ENCODE peak calls at places on chromosomes 3 and 15, in six cellular contexts. L is hepatocyte, F is MM.1S, C is GM23248, R is HCT116, O is GM23338. M is an unnamed sample. For H3K4me1, the result is how much of the 10 kb centered on the place peaks cover.

GRCh38 chr3:52236424-52236886 is 2.5 kb downstream of the TWF2 start:
- DNase-seq in L (no peak), F (no peak), C (no peak), R (no peak), O (no peak), M (no peak)

GRCh38 chr3:117399311-117400068 is 689.9 kb downstream of the TUSC7 start:
- DNase-seq in L (no peak), F (no peak), C (peak), R (no peak), O (peak), M (peak)

GRCh38 chr15:52481915-52482314 is 46.8 kb downstream of the MYO5A start:
- DNase-seq in L (no peak), F (peak), C (peak), R (peak), O (no peak), M (no peak)

GRCh38 chr15:60634815-60635214 is 155.9 kb upstream of the ICE2 start:
- DNase-seq in L (no peak), F (no peak), C (peak), R (no peak), O (no peak), M (no peak)

GRCh38 chr3:129942296-129942695 is 32.2 kb upstream of the TRH start:
- DNase-seq in L (peak), F (peak), C (peak), R (peak), O (peak), M (peak)

GRCh38 chr15:28147827-28148226 is 48.7 kb upstream of the OCA2 start:
- DNase-seq in L (no peak), F (no peak), C (no peak), R (no peak), O (no peak), M (no peak)

GRCh38 chr3:131655076-131655685 is 152.4 kb upstream of the MRPL3 start:
- DNase-seq in L (no peak), F (no peak), C (peak), R (no peak), O (no peak), M (no peak)

GRCh38 chr3:128605091-128606046 is 45.2 kb downstream of the RPN1 start:
- DNase-seq in L (no peak), F (no peak), C (no peak), R (no peak), O (no peak), M (no peak)

GRCh38 chr15:39936187-39936586 is 2.3 kb downstream of the EIF2AK4 start:
- DNase-seq in L (no peak), F (no peak), C (peak), R (no peak), O (no peak), M (no peak)

GRCh38 chr15:36484038-36484778 is 95.2 kb upstream of the CDIN1 start:
- DNase-seq in L (no peak), F (no peak), C (peak), R (no peak), O (no peak), M (no peak)

GRCh38 chr3:156102267-156102912 is 18.0 kb upstream of the KCNAB1 start:
- DNase-seq in L (no peak), F (no peak), C (no peak), R (no peak), O (no peak), M (no peak)

GRCh38 chr3:115146418-115147328 is at the start of gene ZBTB20:
- DNase-seq in L (peak), F (peak), C (peak), R (peak), O (peak), M (peak)

GRCh38 chr3:31014317-31015040 is 120.0 kb upstream of the GADL1 start:
- DNase-seq in L (no peak), F (no peak), C (peak), R (no peak), O (no peak), M (no peak)

GRCh38 chr3:11452988-11453847 is 181.0 kb downstream of the ATG7 start:
- DNase-seq in L (peak), F (no peak), C (peak), R (no peak), O (no peak), M (peak)

GRCh38 chr15:65056868-65057548 is 10.8 kb downstream of the RASL12 start:
- DNase-seq in L (peak), F (no peak), C (no peak), R (peak), O (no peak), M (no peak)

GRCh38 chr3:65146149-65146548 is 458.3 kb upstream of the ADAMTS9 start:
- DNase-seq in L (peak), F (peak), C (peak), R (no peak), O (peak), M (peak)

GRCh38 chr3:14077310-14077709 is 47.4 kb downstream of the CHCHD4 start:
- DNase-seq in L (no peak), F (no peak), C (peak), R (no peak), O (no peak), M (no peak)

GRCh38 chr15:75554717-75555116 is 24.4 kb downstream of the PTPN9 start:
- DNase-seq in L (no peak), F (no peak), C (peak), R (no peak), O (no peak), M (peak)

GRCh38 chr3:66017084-66017990 is 21.4 kb downstream of the MAGI1 start:
- DNase-seq in L (no peak), F (no peak), C (no peak), R (no peak), O (no peak), M (no peak)

GRCh38 chr15:68704496-68705021 is 116.1 kb downstream of the ANP32A start:
- DNase-seq in L (peak), F (no peak), C (peak), R (no peak), O (no peak), M (peak)

GRCh38 chr3:51549311-51549710 is 10.8 kb downstream of the RAD54L2 start:
- DNase-seq in L (no peak), F (no peak), C (no peak), R (no peak), O (no peak), M (no peak)

GRCh38 chr15:65044724-65045481 is at the start of gene SLC51B:
- DNase-seq in L (peak), F (no peak), C (no peak), R (no peak), O (no peak), M (no peak)

GRCh38 chr15:89108865-89109660 is 20.8 kb downstream of the ABHD2 start:
- DNase-seq in L (no peak), F (no peak), C (no peak), R (no peak), O (peak), M (no peak)

GRCh38 chr3:121545049-121545563 is 682 bp downstream of the POLQ start:
- DNase-seq in L (peak), F (peak), C (peak), R (no peak), O (peak), M (peak)

GRCh38 chr3:6827453-6827852 is 33.5 kb upstream of the GRM7 start:
- DNase-seq in L (no peak), F (no peak), C (no peak), R (no peak), O (no peak), M (no peak)

GRCh38 chr3:185537369-185537970 is 14.9 kb downstream of the LIPH start:
- DNase-seq in L (peak), F (peak), C (peak), R (peak), O (peak), M (no peak)

GRCh38 chr3:120416868-120417267 is 33.9 kb downstream of the FSTL1 start:
- DNase-seq in L (no peak), F (no peak), C (no peak), R (no peak), O (no peak), M (peak)

GRCh38 chr15:31397851-31398661 is 71.4 kb downstream of the KLF13 start:
- DNase-seq in L (peak), F (no peak), C (no peak), R (no peak), O (peak), M (no peak)

GRCh38 chr15:92272106-92272505 is 121.6 kb upstream of the ST8SIA2 start:
- DNase-seq in L (no peak), F (no peak), C (no peak), R (no peak), O (no peak), M (no peak)

GRCh38 chr3:37197810-37198371 is 23.5 kb upstream of the LRRFIP2 start:
- DNase-seq in L (no peak), F (no peak), C (peak), R (peak), O (no peak), M (peak)

GRCh38 chr3:63193647-63194046 is 84.5 kb upstream of the SYNPR start:
- DNase-seq in L (peak), F (peak), C (peak), R (peak), O (peak), M (peak)
- TF ChIP-seq EZH2phosphoT487 in L (no peak), F (no peak), C (no peak), R (no peak), O (no peak), M (no peak)

DNA sequence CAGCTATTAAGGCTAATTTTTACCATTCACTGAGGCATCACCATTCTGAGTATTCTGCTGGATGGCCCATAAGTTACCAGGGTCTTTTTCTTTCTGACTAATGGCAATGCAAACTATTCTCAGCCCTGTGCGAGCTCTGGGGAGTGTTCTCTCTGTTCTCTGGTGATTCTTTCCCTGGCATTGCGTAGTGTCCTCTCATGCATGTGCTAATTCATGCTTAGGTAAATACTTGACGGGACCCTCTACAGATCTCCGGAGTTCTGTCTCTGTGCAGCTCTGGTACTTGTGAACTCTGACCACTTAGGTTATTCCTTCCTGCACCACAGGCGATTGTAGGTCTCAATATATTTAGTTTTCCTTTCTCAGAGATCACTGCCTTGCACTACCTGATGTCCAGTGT is 34.8 kb downstream of the UBE2E1 start:
- DNase-seq in L (peak), F (no peak), C (no peak), R (no peak), O (no peak), M (peak)
- H3K4me1 ChIP-seq in L (under half), F (under half), C (under half), R (under half), O (under half), M (under half)

DNA sequence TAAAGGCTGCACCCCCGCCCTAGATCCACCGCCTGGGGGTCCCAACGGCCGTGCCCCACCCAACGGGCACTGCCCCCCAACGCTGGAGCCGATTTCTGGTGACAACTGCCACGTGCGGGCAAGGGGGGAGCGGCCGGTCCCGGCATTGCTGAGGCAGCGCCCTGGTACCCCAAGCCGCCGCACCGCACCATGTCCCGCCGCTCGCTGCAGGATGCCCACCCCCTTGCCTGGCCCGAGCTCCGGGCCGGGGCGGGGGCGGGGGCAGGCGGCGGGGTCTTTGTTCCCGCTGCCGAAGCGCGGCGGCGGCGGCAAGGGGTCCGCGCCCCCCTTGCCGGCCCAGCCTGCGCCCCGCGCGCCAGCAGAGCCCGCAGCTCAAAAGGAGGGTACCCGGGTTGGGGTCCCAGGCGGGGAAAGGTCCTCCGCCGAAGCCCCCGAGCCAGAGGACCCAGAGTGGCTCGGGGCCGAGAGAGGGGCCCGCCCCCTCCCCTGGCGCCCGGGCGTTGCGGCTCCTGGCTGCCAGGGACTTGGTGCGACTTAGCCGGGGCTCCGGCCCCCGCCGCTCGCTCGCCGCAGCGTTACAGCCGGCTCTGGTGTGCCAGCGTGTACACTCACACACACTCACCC is 678 bp downstream of the SEMA7A start:
- DNase-seq in L (no peak), F (no peak), C (peak), R (no peak), O (no peak), M (peak)
- TF ChIP-seq EZH2 in L (peak), F (no peak), C (no peak), R (no peak), O (no peak), M (peak)

GRCh38 chr3:4827767-4828166 is 151.5 kb upstream of the BHLHE40 start:
- DNase-seq in L (no peak), F (no peak), C (peak), R (no peak), O (no peak), M (no peak)

GRCh38 chr3:4829031-4829394 is 150.2 kb upstream of the BHLHE40 start:
- DNase-seq in L (no peak), F (no peak), C (peak), R (no peak), O (no peak), M (no peak)

GRCh38 chr3:4830586-4830914 is 148.7 kb upstream of the BHLHE40 start:
- DNase-seq in L (no peak), F (no peak), C (no peak), R (no peak), O (no peak), M (no peak)

GRCh38 chr3:4826237-4827100 is 152.8 kb upstream of the BHLHE40 start:
- DNase-seq in L (no peak), F (no peak), C (peak), R (no peak), O (no peak), M (no peak)

DNA sequence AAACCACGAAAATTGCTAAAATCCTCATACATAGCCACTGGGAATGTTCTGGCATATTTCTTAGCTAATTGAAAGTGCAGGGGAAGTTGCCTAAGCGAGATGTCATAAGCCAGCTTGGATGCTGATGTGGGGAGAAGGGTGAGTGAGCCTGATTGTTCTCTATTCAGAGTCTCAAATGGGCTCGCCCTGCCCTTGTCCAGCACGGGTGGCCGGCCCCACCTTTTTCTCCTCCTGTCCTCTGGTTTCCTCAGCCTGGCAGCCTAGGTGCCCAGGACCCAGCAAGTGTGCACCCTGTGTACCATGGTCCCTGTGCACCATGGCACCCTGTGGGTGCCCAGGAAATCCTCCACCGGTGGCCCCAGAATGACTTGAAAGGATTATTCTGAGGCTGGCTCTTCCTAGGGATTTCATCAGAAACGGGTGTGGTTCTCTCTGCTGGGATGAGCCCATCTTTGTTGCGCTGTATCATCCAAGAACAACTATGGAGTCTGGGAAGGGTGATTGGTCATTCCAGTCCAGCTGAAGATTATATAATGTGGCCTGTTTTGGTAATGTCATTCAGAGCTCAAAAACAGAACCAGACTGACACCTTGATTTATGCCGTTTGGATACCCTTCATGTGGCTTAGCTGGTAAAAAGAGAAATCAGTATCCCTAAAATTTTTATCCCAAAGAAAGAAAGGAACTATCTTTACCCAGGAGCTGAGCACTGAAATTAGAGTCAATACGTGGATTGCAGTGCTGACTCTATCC is 150.8 kb upstream of the BHLHE40 start:
- DNase-seq in L (no peak), F (no peak), C (peak), R (no peak), O (no peak), M (no peak)
- TF ChIP-seq EZH2phosphoT487 in L (no peak), F (no peak), C (no peak), R (no peak), O (no peak), M (no peak)

GRCh38 chr3:150373234-150373633 is 34.9 kb upstream of the TSC22D2 start:
- DNase-seq in L (no peak), F (no peak), C (no peak), R (no peak), O (no peak), M (no peak)
- H3K4me1 ChIP-seq in L (under half), F (under half), C (under half), R (half or more), O (under half), M (under half)

GRCh38 chr3:75655501-75655904 is 8.6 kb upstream of the FRG2C start:
- DNase-seq in L (no peak), F (no peak), C (no peak), R (no peak), O (peak), M (peak)
- TF ChIP-seq EZH2 in L (peak), F (no peak), C (no peak), R (no peak), O (no peak), M (peak)

DNA sequence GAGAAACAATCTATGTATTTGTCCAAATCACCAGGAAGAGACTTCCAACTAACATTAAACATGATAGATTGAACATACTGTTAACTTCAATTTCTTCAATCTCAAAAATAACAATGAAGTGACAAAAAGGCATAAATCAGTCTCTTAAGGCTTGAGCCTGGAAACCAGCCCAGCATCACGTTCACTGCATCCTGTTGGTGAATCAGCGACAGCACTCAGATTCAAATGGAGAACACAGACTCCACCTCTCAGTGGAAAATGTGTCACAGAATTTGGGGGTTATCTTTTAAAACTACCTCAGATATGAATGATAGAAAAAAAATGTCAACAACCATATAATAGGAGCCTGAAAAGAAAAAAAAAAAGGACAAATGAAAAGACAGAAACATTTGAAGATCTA is 212.0 kb downstream of the MINAR1 start:
- DNase-seq in L (no peak), F (no peak), C (peak), R (no peak), O (no peak), M (no peak)
- TF ChIP-seq EZH2phosphoT487 in L (no peak), F (no peak), C (no peak), R (no peak), O (no peak), M (no peak)

GRCh38 chr3:183082355-183082915 is 16.9 kb downstream of the MCCC1 start:
- DNase-seq in L (no peak), F (no peak), C (no peak), R (no peak), O (no peak), M (no peak)
- H3K4me1 ChIP-seq in L (under half), F (under half), C (under half), R (under half), O (under half), M (under half)

M was measured in neural progenitor cell.